ENCODE peak calls at places on chromosomes 13 and 19, in nine cellular contexts. One of them, this sample, is unnamed.

GRCh38 chr19:50568321-50569022 is at the start of gene LRRC4B:
- DNase-seq in upper lobe of left lung: no peak
- DNase-seq in adrenal gland: no peak
- DNase-seq in ascending aorta: no peak
- DNase-seq in tibial nerve: no peak
- DNase-seq in heart left ventricle: no peak
- DNase-seq in GM12878: no peak
- DNase-seq in fibroblast of lung: no peak
- DNase-seq in neural progenitor cell: peak; percentile 79
- DNase-seq in this sample: no peak

GRCh38 chr19:57506163-57506562 is 6.4 kb downstream of the ZNF773 start:
- DNase-seq in ascending aorta: no peak
- DNase-seq in GM12878: no peak
- DNase-seq in fibroblast of lung: no peak
- DNase-seq in neural progenitor cell: no peak
- DNase-seq in adrenal gland: no peak
- DNase-seq in heart left ventricle: no peak
- DNase-seq in tibial nerve: no peak
- DNase-seq in upper lobe of left lung: no peak
- DNase-seq in this sample: no peak

GRCh38 chr19:55146648-55147218 is 2.3 kb downstream of the TNNT1 start:
- DNase-seq in ascending aorta: no peak
- DNase-seq in adrenal gland: no peak
- DNase-seq in upper lobe of left lung: no peak
- DNase-seq in fibroblast of lung: no peak
- DNase-seq in neural progenitor cell: peak; percentile 91
- DNase-seq in heart left ventricle: no peak
- DNase-seq in tibial nerve: no peak
- DNase-seq in GM12878: no peak
- DNase-seq in this sample: no peak

GRCh38 chr19:40512110-40512472 is 45.3 kb downstream of the SPTBN4 start:
- DNase-seq in fibroblast of lung: no peak
- DNase-seq in GM12878: no peak
- DNase-seq in ascending aorta: no peak
- DNase-seq in upper lobe of left lung: no peak
- DNase-seq in tibial nerve: no peak
- DNase-seq in neural progenitor cell: no peak
- DNase-seq in heart left ventricle: no peak
- DNase-seq in adrenal gland: no peak
- DNase-seq in this sample: no peak

GRCh38 chr13:32731576-32731975 is 145.3 kb downstream of the PDS5B start:
- DNase-seq in ascending aorta: no peak
- DNase-seq in neural progenitor cell: no peak
- DNase-seq in heart left ventricle: no peak
- DNase-seq in upper lobe of left lung: no peak
- DNase-seq in tibial nerve: no peak
- DNase-seq in fibroblast of lung: peak; percentile 45
- DNase-seq in GM12878: no peak
- DNase-seq in adrenal gland: no peak
- DNase-seq in this sample: no peak

GRCh38 chr13:99484405-99484981 is 16.8 kb upstream of the TM9SF2 start:
- DNase-seq in ascending aorta: no peak
- DNase-seq in neural progenitor cell: no peak
- DNase-seq in GM12878: no peak
- DNase-seq in adrenal gland: no peak
- DNase-seq in fibroblast of lung: peak; percentile 44
- DNase-seq in upper lobe of left lung: no peak
- DNase-seq in heart left ventricle: no peak
- DNase-seq in tibial nerve: no peak
- DNase-seq in this sample: no peak

GRCh38 chr19:10289167-10289835 is 451 bp upstream of the ICAM5 start:
- DNase-seq in upper lobe of left lung: peak; percentile 57
- DNase-seq in neural progenitor cell: peak; percentile 73
- DNase-seq in GM12878: no peak
- DNase-seq in ascending aorta: no peak
- DNase-seq in tibial nerve: no peak
- DNase-seq in adrenal gland: no peak
- DNase-seq in fibroblast of lung: no peak
- DNase-seq in heart left ventricle: no peak
- DNase-seq in this sample: peak; percentile 86

GRCh38 chr19:28037186-28037585 is 1175.8 kb downstream of the UQCRFS1 start:
- DNase-seq in GM12878: no peak
- DNase-seq in adrenal gland: no peak
- DNase-seq in heart left ventricle: no peak
- DNase-seq in fibroblast of lung: no peak
- DNase-seq in upper lobe of left lung: no peak
- DNase-seq in tibial nerve: no peak
- DNase-seq in ascending aorta: no peak
- DNase-seq in neural progenitor cell: no peak
- DNase-seq in this sample: no peak

GRCh38 chr19:8391274-8392016 is 1.3 kb downstream of the RAB11B start:
- DNase-seq in fibroblast of lung: no peak
- DNase-seq in ascending aorta: no peak
- DNase-seq in tibial nerve: no peak
- DNase-seq in GM12878: no peak
- DNase-seq in upper lobe of left lung: peak; percentile 33
- DNase-seq in heart left ventricle: no peak
- DNase-seq in adrenal gland: no peak
- DNase-seq in neural progenitor cell: no peak
- DNase-seq in this sample: no peak

GRCh38 chr19:8388612-8388958 is 1.6 kb upstream of the RAB11B start:
- DNase-seq in neural progenitor cell: no peak
- DNase-seq in GM12878: no peak
- DNase-seq in upper lobe of left lung: no peak
- DNase-seq in heart left ventricle: no peak
- DNase-seq in tibial nerve: no peak
- DNase-seq in adrenal gland: no peak
- DNase-seq in ascending aorta: no peak
- DNase-seq in fibroblast of lung: no peak
- DNase-seq in this sample: no peak

GRCh38 chr19:8392017-8392591 is 1.9 kb downstream of the RAB11B start:
- DNase-seq in tibial nerve: no peak
- DNase-seq in heart left ventricle: peak; percentile 80
- DNase-seq in ascending aorta: no peak
- DNase-seq in neural progenitor cell: no peak
- DNase-seq in upper lobe of left lung: peak; percentile 74
- DNase-seq in fibroblast of lung: peak; percentile 29
- DNase-seq in adrenal gland: peak; percentile 65
- DNase-seq in GM12878: no peak
- DNase-seq in this sample: no peak

GRCh38 chr19:8389891-8390616 is at the start of gene RAB11B:
- DNase-seq in tibial nerve: peak; percentile 100
- DNase-seq in upper lobe of left lung: peak; percentile 99
- DNase-seq in ascending aorta: peak; percentile 100
- DNase-seq in fibroblast of lung: peak; percentile 100
- DNase-seq in heart left ventricle: peak; percentile 99
- DNase-seq in adrenal gland: peak; percentile 100
- DNase-seq in GM12878: peak; percentile 100
- DNase-seq in neural progenitor cell: peak; percentile 100
- DNase-seq in this sample: peak; percentile 99

GRCh38 chr19:8390617-8390981 is 439 bp downstream of the RAB11B start:
- DNase-seq in fibroblast of lung: peak; percentile 76
- DNase-seq in tibial nerve: peak; percentile 97
- DNase-seq in GM12878: peak; percentile 63
- DNase-seq in upper lobe of left lung: peak; percentile 96
- DNase-seq in neural progenitor cell: peak; percentile 96
- DNase-seq in adrenal gland: peak; percentile 99
- DNase-seq in heart left ventricle: peak; percentile 97
- DNase-seq in ascending aorta: peak; percentile 96
- DNase-seq in this sample: peak; percentile 92
- H3K27ac ChIP-seq in fibroblast of lung: peak overlapping the region; percentile 96
- H3K27ac ChIP-seq in tibial nerve: peak overlapping the region; percentile 100
- H3K27ac ChIP-seq in GM12878: peak overlapping the region; percentile 98
- H3K27ac ChIP-seq in upper lobe of left lung: peak overlapping the region; percentile 100
- H3K27ac ChIP-seq in neural progenitor cell: peak overlapping the region; percentile 99
- H3K27ac ChIP-seq in adrenal gland: peak overlapping the region; percentile 100
- H3K27ac ChIP-seq in heart left ventricle: peak overlapping the region; percentile 99
- H3K27ac ChIP-seq in ascending aorta: peak overlapping the region; percentile 100
- H3K27ac ChIP-seq in this sample: peak overlapping the region; percentile 88

GRCh38 chr19:17929056-17929455 is 3.8 kb upstream of the CCDC124 start:
- DNase-seq in ascending aorta: no peak
- DNase-seq in GM12878: peak; percentile 65
- DNase-seq in heart left ventricle: no peak
- DNase-seq in neural progenitor cell: no peak
- DNase-seq in fibroblast of lung: no peak
- DNase-seq in tibial nerve: no peak
- DNase-seq in adrenal gland: no peak
- DNase-seq in upper lobe of left lung: no peak
- DNase-seq in this sample: no peak

GRCh38 chr19:17933414-17934129 is 757 bp downstream of the CCDC124 start:
- DNase-seq in neural progenitor cell: no peak
- DNase-seq in tibial nerve: no peak
- DNase-seq in GM12878: no peak
- DNase-seq in fibroblast of lung: peak; percentile 48
- DNase-seq in heart left ventricle: no peak
- DNase-seq in adrenal gland: no peak
- DNase-seq in upper lobe of left lung: no peak
- DNase-seq in ascending aorta: no peak
- DNase-seq in this sample: no peak

GRCh38 chr19:17932485-17933338 is at the start of gene CCDC124:
- DNase-seq in GM12878: peak; percentile 78
- DNase-seq in fibroblast of lung: peak; percentile 86
- DNase-seq in heart left ventricle: peak; percentile 92
- DNase-seq in tibial nerve: peak; percentile 82
- DNase-seq in adrenal gland: peak; percentile 92
- DNase-seq in neural progenitor cell: peak; percentile 97
- DNase-seq in upper lobe of left lung: peak; percentile 93
- DNase-seq in ascending aorta: peak; percentile 93
- DNase-seq in this sample: peak; percentile 87

GRCh38 chr19:17936379-17936778 is 3.6 kb downstream of the CCDC124 start:
- DNase-seq in upper lobe of left lung: no peak
- DNase-seq in tibial nerve: no peak
- DNase-seq in adrenal gland: no peak
- DNase-seq in neural progenitor cell: no peak
- DNase-seq in ascending aorta: no peak
- DNase-seq in GM12878: no peak
- DNase-seq in fibroblast of lung: no peak
- DNase-seq in heart left ventricle: no peak
- DNase-seq in this sample: no peak

DNA sequence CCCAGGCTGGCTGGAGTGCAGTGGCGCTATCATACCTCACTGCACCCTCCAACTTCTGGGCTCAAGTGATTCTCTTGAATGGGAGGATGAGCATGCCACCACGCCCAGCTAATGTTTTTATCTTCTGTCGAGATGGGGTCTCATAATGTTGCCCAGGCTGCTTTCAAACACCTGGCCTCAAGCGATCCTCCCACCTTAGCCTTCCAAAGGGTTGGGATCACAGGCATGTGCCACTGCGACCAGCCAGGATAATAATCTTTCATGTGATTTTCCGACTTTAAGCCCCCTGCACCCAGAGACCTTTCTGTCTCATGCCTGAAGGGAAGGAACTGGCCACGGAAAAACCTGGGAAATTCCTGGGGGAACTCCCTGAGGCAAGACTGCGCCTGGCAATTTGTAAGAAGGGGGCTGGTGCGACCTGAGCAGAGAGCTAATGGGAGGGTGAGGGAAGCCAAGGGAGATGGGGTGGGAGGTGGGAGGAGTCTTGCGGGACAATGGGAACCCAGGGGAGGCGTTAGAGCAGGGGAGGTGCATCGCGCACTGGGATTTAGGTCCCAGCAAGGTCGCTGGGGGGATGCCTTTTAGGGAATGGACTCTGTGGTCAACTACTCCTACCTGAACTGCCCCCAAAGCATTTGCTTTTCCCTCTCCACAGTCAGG is 1.2 kb upstream of the CCDC124 start:
- DNase-seq in upper lobe of left lung: no peak
- DNase-seq in heart left ventricle: no peak
- DNase-seq in fibroblast of lung: peak; percentile 6
- DNase-seq in GM12878: no peak
- DNase-seq in neural progenitor cell: peak; percentile 86
- DNase-seq in adrenal gland: no peak
- DNase-seq in tibial nerve: no peak
- DNase-seq in ascending aorta: no peak
- DNase-seq in this sample: no peak
- H3K4me3 ChIP-seq in upper lobe of left lung: peak overlapping the region; percentile 82
- H3K4me3 ChIP-seq in heart left ventricle: peak overlapping the region; percentile 71
- H3K4me3 ChIP-seq in fibroblast of lung: peak overlapping the region; percentile 94
- H3K4me3 ChIP-seq in GM12878: no peak overlapping the region
- H3K4me3 ChIP-seq in neural progenitor cell: peak overlapping the region; percentile 83
- H3K4me3 ChIP-seq in adrenal gland: no peak overlapping the region
- H3K4me3 ChIP-seq in tibial nerve: peak overlapping the region; percentile 84
- H3K4me3 ChIP-seq in ascending aorta: peak overlapping the region; percentile 71
- H3K4me3 ChIP-seq in this sample: peak overlapping the region; percentile 77

GRCh38 chr19:48361912-48362311 is 1.8 kb downstream of the TMEM143 start:
- DNase-seq in adrenal gland: no peak
- DNase-seq in heart left ventricle: no peak
- DNase-seq in upper lobe of left lung: no peak
- DNase-seq in fibroblast of lung: no peak
- DNase-seq in ascending aorta: no peak
- DNase-seq in tibial nerve: no peak
- DNase-seq in GM12878: no peak
- DNase-seq in neural progenitor cell: no peak
- DNase-seq in this sample: no peak

GRCh38 chr19:48363810-48364563 is at the start of the genes SYNGR4 and TMEM143:
- DNase-seq in tibial nerve: peak; percentile 95
- DNase-seq in heart left ventricle: peak; percentile 99
- DNase-seq in upper lobe of left lung: peak; percentile 99
- DNase-seq in fibroblast of lung: peak; percentile 99
- DNase-seq in neural progenitor cell: peak; percentile 100
- DNase-seq in ascending aorta: peak; percentile 99
- DNase-seq in adrenal gland: peak; percentile 99
- DNase-seq in GM12878: peak; percentile 99
- DNase-seq in this sample: peak; percentile 99

GRCh38 chr19:48362716-48363499 is 832 bp downstream of the TMEM143 start:
- DNase-seq in GM12878: peak; percentile 59
- DNase-seq in heart left ventricle: peak; percentile 97
- DNase-seq in ascending aorta: peak; percentile 97
- DNase-seq in fibroblast of lung: peak; percentile 95
- DNase-seq in adrenal gland: peak; percentile 98
- DNase-seq in upper lobe of left lung: peak; percentile 99
- DNase-seq in neural progenitor cell: peak; percentile 98
- DNase-seq in tibial nerve: peak; percentile 88
- DNase-seq in this sample: peak; percentile 98

GRCh38 chr19:48364564-48365363 is 597 bp downstream of the SYNGR4 start:
- DNase-seq in heart left ventricle: no peak
- DNase-seq in fibroblast of lung: no peak
- DNase-seq in neural progenitor cell: no peak
- DNase-seq in ascending aorta: no peak
- DNase-seq in tibial nerve: no peak
- DNase-seq in GM12878: no peak
- DNase-seq in adrenal gland: no peak
- DNase-seq in upper lobe of left lung: no peak
- DNase-seq in this sample: no peak

GRCh38 chr19:48363500-48363809 is 285 bp downstream of the TMEM143 start:
- DNase-seq in neural progenitor cell: no peak
- DNase-seq in fibroblast of lung: no peak
- DNase-seq in adrenal gland: no peak
- DNase-seq in upper lobe of left lung: peak; percentile 29
- DNase-seq in heart left ventricle: no peak
- DNase-seq in GM12878: no peak
- DNase-seq in tibial nerve: no peak
- DNase-seq in ascending aorta: no peak
- DNase-seq in this sample: no peak
- TF ChIP-seq CTCF in neural progenitor cell: no peak
- TF ChIP-seq CTCF in fibroblast of lung: no peak
- TF ChIP-seq CTCF in adrenal gland: no peak
- TF ChIP-seq CTCF in upper lobe of left lung: no peak
- TF ChIP-seq CTCF in heart left ventricle: no peak
- TF ChIP-seq CTCF in GM12878: no peak
- TF ChIP-seq CTCF in tibial nerve: no peak
- TF ChIP-seq CTCF in ascending aorta: no peak
- TF ChIP-seq CTCF in this sample: no peak

DNA sequence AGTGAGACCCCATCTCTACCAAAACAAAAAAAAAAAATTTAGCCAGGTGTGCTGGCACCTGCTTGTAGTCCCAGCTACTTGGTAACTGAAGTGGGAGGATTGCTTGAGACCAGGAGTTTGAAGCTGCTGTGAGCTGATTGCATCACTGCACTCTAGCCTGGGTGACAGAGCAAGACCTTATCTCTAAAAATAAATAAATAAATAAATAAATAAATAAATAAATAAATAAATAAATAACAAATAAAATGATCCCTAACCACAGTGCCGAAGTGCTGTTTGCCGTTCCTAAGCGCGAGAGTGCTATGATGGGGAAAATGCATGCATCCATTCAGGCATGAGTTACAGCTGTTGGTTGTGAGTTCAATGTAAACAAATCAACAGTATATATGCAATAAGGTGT is 27.2 kb downstream of the WDR88 start:
- DNase-seq in upper lobe of left lung: no peak
- DNase-seq in fibroblast of lung: no peak
- DNase-seq in adrenal gland: no peak
- DNase-seq in neural progenitor cell: no peak
- DNase-seq in GM12878: no peak
- DNase-seq in tibial nerve: no peak
- DNase-seq in heart left ventricle: no peak
- DNase-seq in ascending aorta: no peak
- DNase-seq in this sample: no peak
- H3K27ac ChIP-seq in upper lobe of left lung: no peak overlapping the region
- H3K27ac ChIP-seq in fibroblast of lung: no peak overlapping the region
- H3K27ac ChIP-seq in adrenal gland: no peak overlapping the region
- H3K27ac ChIP-seq in neural progenitor cell: no peak overlapping the region
- H3K27ac ChIP-seq in GM12878: no peak overlapping the region
- H3K27ac ChIP-seq in tibial nerve: no peak overlapping the region
- H3K27ac ChIP-seq in heart left ventricle: no peak overlapping the region
- H3K27ac ChIP-seq in ascending aorta: no peak overlapping the region
- H3K27ac ChIP-seq in this sample: no peak overlapping the region